ENCODE peak calls at places on chromosome 10, in four cellular contexts. B, S, P and Z are unnamed samples.

GRCh38 chr10:19788075-19788686 is 28.1 kb upstream of the PLXDC2 start:
- DNase-seq in S (peak), P (peak), B (peak), Z (no peak)

GRCh38 chr10:6269953-6270867 is 67.5 kb downstream of the PFKFB3 start:
- DNase-seq in B (no peak), S (no peak), P (no peak), Z (no peak)

GRCh38 chr10:3140280-3140679 is 32.3 kb downstream of the PITRM1 start:
- DNase-seq in S (no peak), B (no peak), P (no peak), Z (no peak)

GRCh38 chr10:79105164-79105739 is 36.5 kb downstream of the ZMIZ1 start:
- DNase-seq in B (no peak), P (no peak), S (peak), Z (no peak)

GRCh38 chr10:70589762-70590662 is 12.5 kb downstream of the PRF1 start:
- DNase-seq in S (no peak), B (no peak), P (no peak), Z (no peak)

GRCh38 chr10:80684217-80684616 is 146.5 kb downstream of the SH2D4B start:
- DNase-seq in P (peak), S (no peak), B (peak), Z (peak)

GRCh38 chr10:60008816-60009215 is 102.5 kb upstream of the CCDC6 start:
- DNase-seq in B (no peak), P (no peak), S (no peak), Z (no peak)

GRCh38 chr10:131494451-131494850 is 182.9 kb upstream of the TCERG1L start:
- DNase-seq in B (no peak), S (no peak), P (no peak), Z (no peak)

GRCh38 chr10:69483988-69484387 is 32.7 kb downstream of the TSPAN15 start:
- DNase-seq in S (no peak), B (no peak), P (no peak), Z (no peak)

GRCh38 chr10:44864042-44864436 is 47.1 kb upstream of the TMEM72 start:
- DNase-seq in S (no peak), P (no peak), B (no peak), Z (no peak)

GRCh38 chr10:58360412-58361004 is 24.7 kb upstream of the TFAM start:
- DNase-seq in P (no peak), S (no peak), B (no peak), Z (no peak)

GRCh38 chr10:48495282-48496045 is 109.4 kb downstream of the ARHGAP22 start:
- DNase-seq in S (no peak), B (no peak), P (no peak), Z (no peak)

GRCh38 chr10:117663750-117664149 is 121.2 kb downstream of the EMX2 start:
- DNase-seq in S (peak), P (no peak), B (no peak), Z (peak)

GRCh38 chr10:30857803-30858202 is 173.9 kb downstream of the ZNF438 start:
- DNase-seq in S (no peak), B (no peak), P (no peak), Z (no peak)

GRCh38 chr10:131094406-131095108 is 217.0 kb downstream of the TCERG1L start:
- DNase-seq in P (no peak), B (no peak), S (no peak), Z (peak)

GRCh38 chr10:114735946-114736345 is 77.9 kb upstream of the ABLIM1 start:
- DNase-seq in S (no peak), B (no peak), P (no peak), Z (no peak)

GRCh38 chr10:72272689-72273409 is 875 bp upstream of the DDIT4 start:
- DNase-seq in P (peak), S (peak), B (peak), Z (peak)

GRCh38 chr10:89867964-89868363 is 166.6 kb downstream of the KIF20B start:
- DNase-seq in P (no peak), B (no peak), S (no peak), Z (peak)

GRCh38 chr10:3034611-3035010 is 32.7 kb upstream of the PFKP start:
- DNase-seq in P (no peak), S (no peak), B (no peak), Z (no peak)

GRCh38 chr10:92699518-92700272 is 9.9 kb downstream of the HHEX start:
- DNase-seq in S (no peak), P (no peak), B (peak), Z (no peak)

GRCh38 chr10:44803820-44804219 is 107.3 kb upstream of the TMEM72 start:
- DNase-seq in B (no peak), S (no peak), P (no peak), Z (no peak)

GRCh38 chr10:91380873-91381561 is 29.1 kb upstream of the HECTD2 start:
- DNase-seq in P (no peak), S (no peak), B (peak), Z (no peak)
- H3K4me2 ChIP-seq in P (peak), S (no peak), B (peak), Z (no peak)

GRCh38 chr10:86958109-86958830 is at the start of gene SNCG:
- DNase-seq in P (peak), S (no peak), B (no peak), Z (no peak)
- TF ChIP-seq SIN3A in P (no peak), S (no peak), B (no peak), Z (no peak)

GRCh38 chr10:67015225-67015624 is 89.4 kb downstream of the LRRTM3 start:
- DNase-seq in S (no peak), B (no peak), P (no peak), Z (no peak)

GRCh38 chr10:67005981-67006380 is 80.1 kb downstream of the LRRTM3 start:
- DNase-seq in P (no peak), S (no peak), B (no peak), Z (no peak)

GRCh38 chr10:67017218-67017617 is 91.4 kb downstream of the LRRTM3 start:
- DNase-seq in P (no peak), B (no peak), S (no peak), Z (no peak)

GRCh38 chr10:67011480-67011879 is 85.6 kb downstream of the LRRTM3 start:
- DNase-seq in S (no peak), P (no peak), B (no peak), Z (no peak)

GRCh38 chr10:67011981-67012380 is 86.1 kb downstream of the LRRTM3 start:
- DNase-seq in B (no peak), S (no peak), P (no peak), Z (no peak)
- H3K4me2 ChIP-seq in B (no peak), S (no peak), P (no peak), Z (no peak)

DNA sequence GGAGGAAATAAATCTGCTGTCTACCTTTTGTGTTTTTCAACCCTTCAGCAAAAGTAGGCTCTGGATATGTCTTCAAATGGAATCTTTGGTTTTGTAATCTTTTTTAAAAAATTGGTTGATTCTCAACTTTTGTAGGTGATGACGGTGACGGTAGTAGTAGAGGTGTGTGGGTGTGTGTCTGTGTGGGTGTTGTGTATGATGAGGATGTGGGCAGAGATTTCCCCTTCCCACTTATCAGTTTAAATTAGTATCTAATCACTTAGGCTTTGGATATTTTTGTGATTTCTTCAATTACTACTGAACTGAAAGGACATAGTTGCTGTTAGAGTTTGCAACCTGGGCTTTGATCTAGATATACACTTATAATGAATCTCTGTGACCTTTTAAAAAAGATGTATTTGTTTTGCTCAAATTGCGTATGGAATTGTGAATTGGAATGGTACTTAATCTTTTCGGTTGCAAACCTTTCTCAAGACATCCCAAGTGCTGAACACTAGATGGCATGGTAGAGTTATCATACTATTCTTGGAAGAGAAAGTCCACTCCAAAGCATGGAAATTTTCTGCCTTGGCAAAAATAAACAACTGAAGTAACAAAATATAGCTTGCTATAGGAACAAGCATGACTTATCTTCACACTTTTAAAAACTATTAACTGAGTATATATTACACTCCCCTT is 51.9 kb upstream of the A1CF start:
- DNase-seq in B (peak), S (peak), P (peak), Z (peak)
- TF ChIP-seq SIN3A in B (no peak), S (no peak), P (no peak), Z (no peak)